ENCODE peak calls at places on chromosome 6, in six cellular contexts. I, Z, L, J, A and C are unnamed samples.

GRCh38 chr6:140050232-140050995 is 676.0 kb upstream of the CITED2 start:
- DNase-seq in I (no peak), L (peak), Z (no peak), J (no peak), A (no peak), C (no peak)

GRCh38 chr6:170208651-170209353 is 82.1 kb downstream of the DLL1 start:
- DNase-seq in I (no peak), Z (no peak), J (peak), A (no peak), L (no peak), C (peak)

GRCh38 chr6:137697267-137697938 is 169.7 kb upstream of the TNFAIP3 start:
- DNase-seq in L (no peak), A (no peak), I (peak), J (no peak), Z (peak), C (peak)

GRCh38 chr6:75893058-75893775 is 144.2 kb downstream of the MYO6 start:
- DNase-seq in A (peak), L (no peak), I (peak), Z (peak), J (no peak), C (no peak)

GRCh38 chr6:47252636-47253035 is 57.1 kb downstream of the TNFRSF21 start:
- DNase-seq in Z (no peak), A (no peak), L (no peak), I (no peak), J (no peak), C (no peak)

GRCh38 chr6:168331058-168331457 is 11.5 kb upstream of the DACT2 start:
- DNase-seq in L (no peak), A (no peak), Z (no peak), I (no peak), J (no peak), C (no peak)

GRCh38 chr6:2231438-2231837 is 14.0 kb downstream of the GMDS start:
- DNase-seq in L (no peak), A (no peak), I (no peak), J (no peak), Z (no peak), C (no peak)

GRCh38 chr6:15001511-15001910 is 244.4 kb upstream of the JARID2 start:
- DNase-seq in J (no peak), Z (no peak), A (no peak), I (no peak), L (no peak), C (no peak)

GRCh38 chr6:31497595-31498476 is at the start of gene MICB:
- DNase-seq in J (peak), A (peak), L (peak), Z (peak), I (peak), C (peak)

GRCh38 chr6:492816-493414 is 101.4 kb downstream of the IRF4 start:
- DNase-seq in Z (no peak), L (no peak), I (no peak), A (no peak), J (no peak), C (no peak)

GRCh38 chr6:132768051-132768517 is 10.4 kb upstream of the VNN2 start:
- DNase-seq in L (peak), A (peak), J (no peak), I (no peak), Z (no peak), C (peak)
- TF ChIP-seq CTCF in L (peak), A (peak), J (no peak), I (peak), Z (peak), C (peak)

GRCh38 chr6:152509916-152510315 is 127.2 kb downstream of the SYNE1 start:
- DNase-seq in I (no peak), J (no peak), L (no peak), Z (no peak), A (no peak), C (no peak)
- TF ChIP-seq CTCF in I (no peak), J (no peak), L (no peak), Z (no peak), A (no peak), C (no peak)

GRCh38 chr6:164097557-164098398 is 683.3 kb downstream of the QKI start:
- DNase-seq in L (no peak), Z (no peak), I (no peak), A (no peak), J (no peak), C (peak)
- TF ChIP-seq CTCF in L (peak), Z (no peak), I (no peak), A (no peak), J (no peak), C (no peak)

DNA sequence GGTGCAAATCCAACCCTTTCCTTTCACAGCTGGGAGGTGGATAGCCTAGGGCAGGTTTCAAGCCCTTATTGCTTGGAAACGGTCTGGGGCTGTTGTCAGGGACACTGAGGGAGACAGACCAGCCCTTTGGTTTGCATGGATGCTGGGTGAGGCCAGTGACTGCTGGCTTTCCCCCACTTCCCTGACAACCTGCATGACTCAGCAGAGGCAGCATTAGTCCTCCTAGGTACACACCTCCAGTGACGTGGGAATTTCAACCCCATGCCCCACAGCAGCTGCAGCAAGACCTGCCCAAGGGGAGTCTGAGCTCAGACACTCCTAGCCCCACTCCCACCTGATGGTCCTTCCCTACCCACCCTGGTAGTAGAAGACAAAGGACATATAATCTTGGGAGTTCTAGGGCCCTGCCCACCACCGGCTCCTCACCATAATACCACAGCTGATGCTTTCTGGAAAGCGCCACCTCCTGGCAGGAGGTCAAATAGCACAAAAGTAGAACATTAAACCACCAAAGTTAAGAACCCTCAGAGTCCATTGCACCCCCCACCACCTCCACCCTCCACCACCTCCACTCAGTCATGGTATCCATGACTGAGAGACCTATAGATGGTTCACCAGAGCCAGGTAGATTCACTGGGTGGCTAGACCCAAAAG is 797.8 kb upstream of the MAN1A1 start:
- DNase-seq in J (no peak), L (no peak), A (no peak), I (no peak), Z (no peak), C (no peak)
- TF ChIP-seq CTCF in J (no peak), L (peak), A (no peak), I (no peak), Z (peak), C (peak)

GRCh38 chr6:149988550-149989336 is 25.0 kb downstream of the ULBP1 start:
- DNase-seq in L (no peak), I (no peak), Z (no peak), A (no peak), J (no peak), C (no peak)

GRCh38 chr6:149984778-149985177 is 21.0 kb downstream of the ULBP1 start:
- DNase-seq in Z (no peak), A (no peak), J (no peak), I (no peak), L (no peak), C (no peak)

GRCh38 chr6:149990109-149990671 is 26.4 kb downstream of the ULBP1 start:
- DNase-seq in J (no peak), I (no peak), L (no peak), A (no peak), Z (no peak), C (no peak)

GRCh38 chr6:149985506-149985937 is 21.8 kb downstream of the ULBP1 start:
- DNase-seq in L (no peak), J (no peak), I (no peak), A (no peak), Z (no peak), C (no peak)

GRCh38 chr6:149987602-149988107 is 23.9 kb downstream of the ULBP1 start:
- DNase-seq in I (no peak), J (no peak), Z (no peak), L (no peak), A (no peak), C (no peak)
- TF ChIP-seq CTCF in I (no peak), J (no peak), Z (no peak), L (no peak), A (no peak), C (no peak)

GRCh38 chr6:90295854-90296345 is 743 bp downstream of the BACH2 start:
- DNase-seq in Z (peak), I (no peak), J (peak), A (peak), L (peak), C (peak)

GRCh38 chr6:90294614-90294988 is 2.0 kb downstream of the BACH2 start:
- DNase-seq in J (no peak), L (no peak), I (no peak), Z (peak), A (no peak), C (no peak)

GRCh38 chr6:90296346-90297123 is at the start of gene BACH2:
- DNase-seq in Z (peak), A (peak), J (peak), L (peak), I (no peak), C (peak)

GRCh38 chr6:90294008-90294511 is 2.6 kb downstream of the BACH2 start:
- DNase-seq in J (no peak), Z (no peak), A (no peak), L (no peak), I (no peak), C (no peak)

GRCh38 chr6:90294989-90295853 is 1.4 kb downstream of the BACH2 start:
- DNase-seq in Z (peak), L (peak), I (no peak), A (peak), J (peak), C (peak)
- TF ChIP-seq CTCF in Z (peak), L (peak), I (peak), A (no peak), J (no peak), C (no peak)